ENCODE peak calls at places on chromosomes 16 and 17, in nine cellular contexts. Y is naive B cell; Q is stimulated activated CD8-positive, alpha-beta memory T cell treated with anti-CD3 and anti-CD28 coated beads, Interleukin-12 subunit alpha, Interleukin-12 subunit beta, amount 100 ng/mL, for 1 hour; G is non-pigmented ciliary epithelial cell; L is T follicular helper cell; R is GM18507; H is neural progenitor cell; D is GOT3; P is effector memory CD4-positive, alpha-beta T cell. C is an unnamed sample.

GRCh38 chr17:50589112-50589712 is 28.7 kb downstream of the CACNA1G start:
- DNase-seq in Y (no peak), Q (no peak), G (no peak), L (no peak), R (no peak), H (no peak), D (no peak), P (no peak), C (no peak)

GRCh38 chr16:69017036-69017783 is 88.2 kb upstream of the HAS3 start:
- DNase-seq in Y (no peak), Q (no peak), G (peak), L (no peak), R (no peak), H (no peak), D (no peak), P (no peak), C (no peak)

GRCh38 chr16:59412275-59412841 is 678.2 kb upstream of the GOT2 start:
- DNase-seq in Y (no peak), Q (no peak), G (no peak), L (no peak), R (no peak), H (peak), D (no peak), P (no peak), C (no peak)

GRCh38 chr17:72884066-72884465 is 208.4 kb downstream of the SLC39A11 start:
- DNase-seq in Y (no peak), Q (no peak), G (no peak), L (no peak), R (no peak), H (no peak), D (no peak), P (no peak), C (no peak)

GRCh38 chr17:2949469-2950044 is 113.8 kb downstream of the OR1D5 start:
- DNase-seq in Y (no peak), Q (no peak), G (no peak), L (no peak), R (no peak), H (no peak), D (peak), P (no peak), C (no peak)

GRCh38 chr17:77495575-77495974 is 354.8 kb downstream of the SEC14L1 start:
- DNase-seq in Y (no peak), Q (no peak), G (no peak), L (no peak), R (no peak), H (no peak), D (no peak), P (no peak), C (no peak)

GRCh38 chr16:87369796-87370719 is 13.5 kb downstream of the FBXO31 start:
- DNase-seq in Y (no peak), Q (no peak), G (no peak), L (no peak), R (no peak), H (peak), D (no peak), P (no peak), C (no peak)

GRCh38 chr17:78387982-78388941 is 9.8 kb downstream of the PGS1 start:
- DNase-seq in Y (peak), Q (no peak), G (no peak), L (no peak), R (no peak), H (no peak), D (no peak), P (no peak), C (no peak)

GRCh38 chr17:29608986-29609385 is 13.7 kb downstream of the CORO6 start:
- DNase-seq in Y (no peak), Q (no peak), G (no peak), L (no peak), R (no peak), H (no peak), D (no peak), P (no peak), C (no peak)

GRCh38 chr17:74543406-74543805 is 2.5 kb downstream of the CD300C start:
- DNase-seq in Y (no peak), Q (no peak), G (no peak), L (no peak), R (no peak), H (no peak), D (no peak), P (no peak), C (no peak)

GRCh38 chr16:69926241-69926640 is 24.9 kb upstream of the CLEC18A start:
- DNase-seq in Y (no peak), Q (no peak), G (no peak), L (no peak), R (no peak), H (no peak), D (no peak), P (no peak), C (no peak)

GRCh38 chr16:7449306-7449705 is 116.7 kb downstream of the RBFOX1 start:
- DNase-seq in Y (no peak), Q (no peak), G (no peak), L (no peak), R (no peak), H (no peak), D (no peak), P (no peak), C (no peak)

GRCh38 chr17:58083491-58084316 is 485 bp downstream of the DYNLL2 start:
- DNase-seq in Y (peak), Q (peak), G (no peak), L (peak), R (peak), H (peak), D (no peak), P (peak), C (peak)

GRCh38 chr16:68764866-68765265 is 27.8 kb downstream of the CDH1 start:
- DNase-seq in Y (no peak), Q (no peak), G (no peak), L (no peak), R (no peak), H (no peak), D (no peak), P (no peak), C (no peak)

GRCh38 chr17:39852239-39852638 is 11.9 kb downstream of the IKZF3 start:
- DNase-seq in Y (no peak), Q (no peak), G (no peak), L (no peak), R (no peak), H (no peak), D (no peak), P (no peak), C (no peak)

GRCh38 chr16:85514601-85515318 is 98.4 kb upstream of the GSE1 start:
- DNase-seq in Y (no peak), Q (no peak), G (peak), L (no peak), R (no peak), H (peak), D (peak), P (no peak), C (no peak)

GRCh38 chr17:2123467-2124251 is 68.8 kb downstream of the HIC1 start:
- DNase-seq in Y (peak), Q (no peak), G (no peak), L (no peak), R (no peak), H (peak), D (no peak), P (no peak), C (no peak)

GRCh38 chr17:47693667-47694017 is 319 bp upstream of the TBKBP1 start:
- DNase-seq in Y (no peak), Q (no peak), G (no peak), L (no peak), R (no peak), H (no peak), D (no peak), P (no peak), C (no peak)

GRCh38 chr17:3972931-3973330 is 8.7 kb upstream of the ATP2A3 start:
- DNase-seq in Y (no peak), Q (no peak), G (no peak), L (no peak), R (no peak), H (no peak), D (no peak), P (no peak), C (no peak)

GRCh38 chr16:2287916-2288547 is 20.1 kb upstream of the RNPS1 start:
- DNase-seq in Y (no peak), Q (no peak), G (no peak), L (no peak), R (no peak), H (no peak), D (no peak), P (no peak), C (no peak)

GRCh38 chr17:79657861-79658810 is 47.3 kb upstream of the RBFOX3 start:
- DNase-seq in Y (no peak), Q (no peak), G (no peak), L (no peak), R (no peak), H (no peak), D (no peak), P (no peak), C (no peak)

GRCh38 chr17:38455288-38455915 is 27.1 kb downstream of the ARHGAP23 start:
- DNase-seq in Y (no peak), Q (no peak), G (no peak), L (no peak), R (no peak), H (peak), D (no peak), P (no peak), C (no peak)

GRCh38 chr17:35799942-35800341 is 4.5 kb upstream of the MMP28 start:
- DNase-seq in Y (no peak), Q (no peak), G (no peak), L (no peak), R (no peak), H (no peak), D (no peak), P (no peak), C (no peak)

GRCh38 chr17:954431-955164 is 25.0 kb downstream of the NXN start:
- DNase-seq in Y (no peak), Q (no peak), G (no peak), L (no peak), R (no peak), H (no peak), D (no peak), P (no peak), C (no peak)

GRCh38 chr17:21252289-21252874 is 828 bp downstream of the NATD1 start:
- DNase-seq in Y (no peak), Q (no peak), G (no peak), L (no peak), R (no peak), H (peak), D (no peak), P (no peak), C (no peak)

GRCh38 chr17:79482719-79483118 is 128.1 kb downstream of the RBFOX3 start:
- DNase-seq in Y (no peak), Q (no peak), G (no peak), L (no peak), R (no peak), H (peak), D (no peak), P (no peak), C (no peak)

GRCh38 chr16:30381351-30382041 is 865 bp downstream of the SEPTIN1 start:
- DNase-seq in Y (no peak), Q (no peak), G (no peak), L (no peak), R (no peak), H (no peak), D (no peak), P (no peak), C (no peak)

GRCh38 chr17:47917581-47917980 is 21.5 kb downstream of the SP2 start:
- DNase-seq in Y (no peak), Q (no peak), G (no peak), L (no peak), R (no peak), H (no peak), D (no peak), P (no peak), C (no peak)

GRCh38 chr16:49048557-49048956 is 233.1 kb downstream of the CBLN1 start:
- DNase-seq in Y (no peak), Q (no peak), G (no peak), L (no peak), R (no peak), H (no peak), D (no peak), P (no peak), C (no peak)

GRCh38 chr16:73177896-73178295 is 130.0 kb upstream of the ZFHX3 start:
- DNase-seq in Y (no peak), Q (no peak), G (no peak), L (no peak), R (no peak), H (no peak), D (no peak), P (no peak), C (no peak)